ENCODE peak calls at places on chromosomes 12 and 14, in four cellular contexts. G, W, B and D are unnamed samples.

GRCh38 chr12:42130670-42131402 is 13.8 kb downstream of the GXYLT1 start:
- DNase-seq in G (no peak), W (no peak), B (peak; percentile 60), D (no peak)

GRCh38 chr12:98373019-98373554 is 142.3 kb upstream of the TMPO start:
- DNase-seq in B (peak; percentile 38), G (no peak), W (no peak), D (peak; percentile 19)

GRCh38 chr12:101166866-101167265 is 43.2 kb downstream of the SLC5A8 start:
- DNase-seq in B (no peak), W (no peak), G (no peak), D (no peak)

GRCh38 chr14:84152452-84152851 is 1377.5 kb upstream of the FLRT2 start:
- DNase-seq in G (no peak), W (no peak), B (no peak), D (peak; percentile 4)

GRCh38 chr14:53630336-53630735 is 326.3 kb downstream of the BMP4 start:
- DNase-seq in G (no peak), B (no peak), W (no peak), D (no peak)

GRCh38 chr12:115421796-115422709 is 738.1 kb upstream of the TBX3 start:
- DNase-seq in W (no peak), G (no peak), B (no peak), D (no peak)

GRCh38 chr12:70891059-70891632 is 29.4 kb downstream of the PTPRR start:
- DNase-seq in B (no peak), W (no peak), G (no peak), D (no peak)

GRCh38 chr14:50489851-50490250 is 42.5 kb downstream of the MAP4K5 start:
- DNase-seq in B (no peak), W (no peak), G (no peak), D (no peak)

GRCh38 chr14:102496331-102496691 is 13.3 kb downstream of the ANKRD9 start:
- DNase-seq in B (no peak), W (no peak), G (no peak), D (no peak)

GRCh38 chr14:72653026-72653425 is 240.9 kb downstream of the DPF3 start:
- DNase-seq in G (no peak), B (no peak), W (no peak), D (no peak)

GRCh38 chr12:103046154-103046553 is 88.7 kb downstream of the ASCL1 start:
- DNase-seq in W (no peak), G (no peak), B (no peak), D (no peak)

GRCh38 chr12:72957454-72957853 is 685.3 kb downstream of the TRHDE start:
- DNase-seq in W (no peak), B (peak; percentile 14), G (no peak), D (no peak)

GRCh38 chr12:18719922-18720321 is 17.9 kb downstream of the PLCZ1 start:
- DNase-seq in W (no peak), G (no peak), B (peak; percentile 80), D (no peak)

DNA sequence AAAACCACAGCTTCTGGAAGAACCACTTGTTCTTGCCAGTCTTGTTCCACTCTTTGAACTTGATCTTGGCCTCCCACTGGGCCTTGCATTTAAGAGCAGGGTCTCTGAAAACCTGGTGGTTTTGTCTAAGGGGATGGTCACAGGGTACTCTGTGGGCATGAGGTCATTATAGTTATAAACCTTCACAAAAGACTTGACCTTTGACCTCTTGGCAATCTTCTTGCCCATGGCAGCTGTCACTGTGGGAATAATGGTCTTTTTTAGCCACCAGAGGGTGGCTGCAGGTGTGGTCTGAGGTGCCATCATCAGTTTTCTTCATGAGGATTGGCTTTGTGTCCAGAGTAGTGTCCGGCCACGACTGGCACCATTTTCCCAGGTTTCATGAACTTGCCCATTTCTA is 9.1 kb downstream of the ATP6V0A2 start:
- DNase-seq in B (no peak), G (no peak), W (no peak), D (no peak)
- H3K4me3 ChIP-seq in B (no peak overlapping the region), G (no peak overlapping the region), W (no peak overlapping the region), D (no peak overlapping the region)

DNA sequence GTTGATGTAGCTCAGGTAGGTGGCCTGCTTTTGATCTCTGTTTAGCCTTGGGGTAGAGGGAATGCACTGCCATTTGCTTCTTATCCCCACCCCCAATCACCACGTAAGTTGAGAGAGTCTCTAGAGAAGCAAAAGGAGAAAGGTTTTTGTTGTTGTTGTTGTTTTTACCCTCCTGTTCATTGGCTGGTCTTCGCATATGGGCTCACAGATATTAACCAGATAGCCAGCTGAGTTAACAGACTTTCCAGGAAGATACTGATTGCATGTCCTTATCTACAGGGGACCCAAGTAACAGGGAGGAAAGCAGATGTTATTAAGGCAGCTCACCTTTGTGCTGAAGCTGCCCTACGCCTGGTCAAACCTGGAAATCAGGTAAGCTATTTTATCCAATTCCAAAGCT is 2.9 kb downstream of the PA2G4 start:
- DNase-seq in W (no peak), G (no peak), B (no peak), D (no peak)
- H3K36me3 ChIP-seq in W (peaks cover 46% of the 10 kb centered on the region), G (peaks cover 44% of the 10 kb centered on the region), B (peaks cover 38% of the 10 kb centered on the region), D (peaks cover 48% of the 10 kb centered on the region)

DNA sequence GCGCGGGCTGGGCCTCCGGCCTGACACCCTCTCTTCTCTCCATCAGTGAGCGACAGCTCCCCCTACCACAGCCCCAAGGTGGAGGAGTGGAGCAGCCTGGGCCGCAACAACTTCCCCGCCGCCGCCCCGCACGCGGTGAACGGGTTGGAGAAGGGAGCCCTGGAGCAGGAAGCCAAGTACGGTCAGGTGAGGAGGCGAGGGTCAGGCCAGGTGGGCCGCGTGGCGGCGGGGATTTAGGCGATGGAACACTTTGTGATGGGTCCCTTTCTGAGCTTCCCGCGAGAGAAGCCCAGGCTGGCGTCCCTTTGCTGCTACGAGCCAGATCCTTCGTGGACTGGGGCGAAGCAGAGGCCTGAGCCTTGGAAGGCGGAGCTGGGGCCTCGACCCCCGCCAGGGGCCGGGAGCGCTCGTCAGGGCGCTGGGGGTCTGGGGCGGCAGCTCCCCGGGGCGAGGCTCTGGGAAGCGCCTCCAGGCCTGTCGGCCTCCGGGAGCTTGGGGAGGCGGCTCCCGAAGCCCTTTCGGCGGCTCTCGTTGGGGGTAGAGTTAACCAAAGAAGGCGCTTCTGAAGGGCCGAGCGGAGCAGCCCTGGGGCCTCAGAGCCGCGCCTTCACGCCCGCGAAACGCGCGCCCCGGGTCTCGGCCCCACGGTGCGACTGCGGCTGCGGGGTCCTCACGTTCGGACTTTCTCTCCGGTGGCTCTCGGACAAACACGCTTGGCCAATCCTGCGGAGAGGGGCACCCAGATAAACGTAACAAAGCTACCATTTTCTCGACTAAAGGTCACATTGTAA is 5.0 kb downstream of the PAX9 start:
- DNase-seq in B (no peak), W (no peak), G (no peak), D (peak; percentile 87)
- H3K4me3 ChIP-seq in B (no peak overlapping the region), W (no peak overlapping the region), G (no peak overlapping the region), D (peak overlapping the region; percentile 30)

GRCh38 chr14:22221508-22221907 is 367.5 kb downstream of the DAD1 start:
- DNase-seq in G (no peak), B (peak; percentile 13), W (no peak), D (peak; percentile 6)

GRCh38 chr14:22213110-22213509 is 375.9 kb downstream of the DAD1 start:
- DNase-seq in W (no peak), B (peak; percentile 79), G (no peak), D (no peak)

GRCh38 chr14:22220427-22220826 is 368.6 kb downstream of the DAD1 start:
- DNase-seq in B (peak; percentile 33), G (no peak), W (no peak), D (no peak)

DNA sequence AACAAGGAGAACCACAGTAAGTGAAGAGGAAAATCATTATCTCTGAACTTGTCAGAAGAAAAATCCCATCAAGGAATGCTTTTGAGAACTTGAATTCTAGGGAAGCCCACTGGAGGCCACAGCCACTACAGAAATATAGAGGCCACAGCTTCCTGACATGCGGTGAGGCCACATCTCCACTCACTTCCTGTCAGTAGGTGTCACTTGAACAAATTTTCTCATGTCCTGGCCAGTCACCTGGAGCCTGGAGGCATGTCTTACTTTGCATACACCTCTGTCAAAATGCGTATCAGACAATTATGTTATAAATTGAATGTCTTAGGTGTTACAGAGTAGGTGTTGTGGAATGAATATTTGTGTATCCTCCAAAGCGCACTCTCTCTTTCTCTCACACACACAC is 370.3 kb downstream of the DAD1 start:
- DNase-seq in W (no peak), B (no peak), G (no peak), D (no peak)
- H3K36me3 ChIP-seq in W (no peaks in the 10 kb centered on the region), B (no peaks in the 10 kb centered on the region), G (no peaks in the 10 kb centered on the region), D (no peaks in the 10 kb centered on the region)

GRCh38 chr12:54385251-54385914 is 850 bp upstream of the ZNF385A start:
- DNase-seq in B (no peak), W (no peak), G (no peak), D (peak; percentile 94)
- H3K4me3 ChIP-seq in B (no peak overlapping the region), W (no peak overlapping the region), G (no peak overlapping the region), D (no peak overlapping the region)

GRCh38 chr14:100088226-100088625 is 23.0 kb downstream of the EVL start:
- DNase-seq in B (no peak), W (no peak), G (no peak), D (no peak)
- H3K36me3 ChIP-seq in B (no peaks in the 10 kb centered on the region), W (no peaks in the 10 kb centered on the region), G (no peaks in the 10 kb centered on the region), D (no peaks in the 10 kb centered on the region)

GRCh38 chr14:55869397-55870049 is 248.7 kb upstream of the PELI2 start:
- DNase-seq in B (peak; percentile 46), W (no peak), G (no peak), D (no peak)

GRCh38 chr14:55877942-55878341 is 240.3 kb upstream of the PELI2 start:
- DNase-seq in W (no peak), G (no peak), B (no peak), D (no peak)

GRCh38 chr14:55873229-55873628 is 245.0 kb upstream of the PELI2 start:
- DNase-seq in B (no peak), W (no peak), G (no peak), D (no peak)

GRCh38 chr14:55874785-55875184 is 243.4 kb upstream of the PELI2 start:
- DNase-seq in G (no peak), W (no peak), B (no peak), D (no peak)
- H3K4me3 ChIP-seq in G (no peak overlapping the region), W (no peak overlapping the region), B (no peak overlapping the region), D (no peak overlapping the region)

DNA sequence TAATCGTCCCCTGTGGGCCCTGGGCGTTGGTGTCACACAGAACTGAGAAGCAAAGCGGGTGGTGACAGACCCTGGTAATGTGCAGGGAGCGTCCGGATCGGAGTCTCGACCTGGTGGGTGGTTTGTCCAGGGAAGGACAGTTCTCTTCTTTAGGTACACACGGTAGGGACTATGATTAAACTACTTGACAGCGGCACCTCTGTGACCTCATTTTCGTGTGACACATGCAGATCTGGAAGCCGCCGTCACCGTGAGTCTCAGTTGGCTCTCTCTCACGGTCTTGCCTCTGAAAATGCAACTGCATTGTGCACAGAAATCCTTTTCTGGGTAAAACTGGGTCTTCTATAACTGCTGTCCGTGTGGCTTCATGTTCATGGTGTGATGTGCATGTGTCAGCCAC is 32.1 kb downstream of the XRCC3 start:
- DNase-seq in G (no peak), W (no peak), B (no peak), D (no peak)
- H3K36me3 ChIP-seq in G (peaks cover 13% of the 10 kb centered on the region), W (peaks cover 69% of the 10 kb centered on the region), B (peaks cover 33% of the 10 kb centered on the region), D (peaks cover 27% of the 10 kb centered on the region)